ENCODE peak calls at places on chromosomes 3 and 15, in six cellular contexts. M is H9; Q is coronary artery; L is endodermal cell; U is CD4-positive, alpha-beta T cell; A is adrenal gland. S is an unnamed sample.

GRCh38 chr3:50587373-50587772 is 18.1 kb downstream of the HEMK1 start:
- DNase-seq in Q (no peak), A (no peak), U (no peak), M (no peak), L (no peak), S (no peak)

GRCh38 chr3:126337980-126338651 is 19.1 kb downstream of the KLF15 start:
- DNase-seq in Q (peak; percentile 52), A (peak; percentile 13), L (peak; percentile 31), M (no peak), U (no peak), S (no peak)

GRCh38 chr3:62149962-62150361 is 223.4 kb downstream of the FEZF2 start:
- DNase-seq in M (no peak), L (no peak), U (no peak), Q (no peak), A (no peak), S (no peak)

GRCh38 chr3:159144891-159145290 is 343.0 kb downstream of the MFSD1 start:
- DNase-seq in Q (no peak), M (no peak), A (no peak), U (no peak), L (no peak), S (no peak)

GRCh38 chr15:68626739-68627138 is 47.9 kb downstream of the CORO2B start:
- DNase-seq in Q (no peak), A (no peak), M (no peak), L (no peak), U (no peak), S (peak; percentile 48)

GRCh38 chr3:158845748-158846350 is 44.0 kb downstream of the MFSD1 start:
- DNase-seq in Q (no peak), L (no peak), M (no peak), U (peak; percentile 5), A (no peak), S (peak; percentile 64)

GRCh38 chr15:60945196-60945595 is 283.9 kb downstream of the RORA start:
- DNase-seq in U (no peak), L (no peak), M (no peak), Q (peak; percentile 81), A (peak; percentile 71), S (no peak)

GRCh38 chr15:41241251-41241964 is 10.3 kb downstream of the CHP1 start:
- DNase-seq in L (no peak), U (no peak), Q (no peak), M (no peak), A (no peak), S (no peak)

GRCh38 chr3:115071611-115072010 is 75.5 kb downstream of the ZBTB20 start:
- DNase-seq in U (no peak), L (no peak), A (no peak), Q (no peak), M (no peak), S (no peak)

GRCh38 chr15:93418566-93418965 is 329.6 kb upstream of the RGMA start:
- DNase-seq in M (no peak), A (no peak), L (peak; percentile 78), U (no peak), Q (no peak), S (no peak)

GRCh38 chr3:114379266-114379665 is 85.4 kb downstream of the TIGIT start:
- DNase-seq in U (no peak), Q (no peak), M (no peak), L (no peak), A (no peak), S (no peak)

GRCh38 chr15:63402498-63403253 is 21.0 kb upstream of the CA12 start:
- DNase-seq in Q (no peak), A (no peak), U (no peak), L (no peak), M (no peak), S (peak; percentile 53)

GRCh38 chr3:48013288-48013980 is 2.8 kb downstream of the MAP4 start:
- DNase-seq in A (no peak), U (no peak), L (no peak), Q (no peak), M (no peak), S (peak; percentile 20)

GRCh38 chr3:161372321-161373260 is 1.3 kb upstream of the SPTSSB start:
- DNase-seq in A (no peak), M (peak; percentile 73), Q (no peak), L (peak; percentile 81), U (no peak), S (peak; percentile 38)

GRCh38 chr3:113136071-113136470 is 75.3 kb upstream of the BOC start:
- DNase-seq in U (no peak), Q (no peak), L (no peak), A (no peak), M (no peak), S (peak; percentile 36)

GRCh38 chr3:23648326-23648964 is 157.3 kb upstream of the UBE2E1 start:
- DNase-seq in A (no peak), U (no peak), Q (no peak), L (no peak), M (no peak), S (no peak)

GRCh38 chr3:81829946-81830345 is 68.5 kb upstream of the GBE1 start:
- DNase-seq in U (no peak), Q (no peak), L (no peak), A (no peak), M (no peak), S (no peak)

GRCh38 chr3:169998668-169999131 is 32.1 kb downstream of the SEC62 start:
- DNase-seq in U (no peak), M (no peak), Q (no peak), L (no peak), A (no peak), S (peak; percentile 17)

GRCh38 chr3:166829896-166830295 is 550.2 kb downstream of the ZBBX start:
- DNase-seq in L (no peak), A (no peak), Q (no peak), M (no peak), U (no peak), S (peak; percentile 12)

GRCh38 chr15:32936283-32936918 is 218.6 kb downstream of the GREM1 start:
- DNase-seq in A (no peak), M (no peak), Q (no peak), L (no peak), U (no peak), S (peak; percentile 8)

GRCh38 chr3:13495921-13496723 is 16.0 kb downstream of the HDAC11 start:
- DNase-seq in U (peak; percentile 62), A (peak; percentile 68), L (peak; percentile 93), Q (no peak), M (peak; percentile 84), S (peak; percentile 53)

GRCh38 chr3:24854748-24855147 is 360.1 kb upstream of the THRB start:
- DNase-seq in Q (no peak), A (no peak), L (no peak), U (no peak), M (no peak), S (no peak)

GRCh38 chr3:24850245-24850644 is 355.6 kb upstream of the THRB start:
- DNase-seq in L (no peak), U (no peak), M (no peak), A (no peak), Q (no peak), S (no peak)

GRCh38 chr3:24857945-24858344 is 363.3 kb upstream of the THRB start:
- DNase-seq in Q (no peak), L (no peak), U (no peak), A (no peak), M (no peak), S (no peak)

DNA sequence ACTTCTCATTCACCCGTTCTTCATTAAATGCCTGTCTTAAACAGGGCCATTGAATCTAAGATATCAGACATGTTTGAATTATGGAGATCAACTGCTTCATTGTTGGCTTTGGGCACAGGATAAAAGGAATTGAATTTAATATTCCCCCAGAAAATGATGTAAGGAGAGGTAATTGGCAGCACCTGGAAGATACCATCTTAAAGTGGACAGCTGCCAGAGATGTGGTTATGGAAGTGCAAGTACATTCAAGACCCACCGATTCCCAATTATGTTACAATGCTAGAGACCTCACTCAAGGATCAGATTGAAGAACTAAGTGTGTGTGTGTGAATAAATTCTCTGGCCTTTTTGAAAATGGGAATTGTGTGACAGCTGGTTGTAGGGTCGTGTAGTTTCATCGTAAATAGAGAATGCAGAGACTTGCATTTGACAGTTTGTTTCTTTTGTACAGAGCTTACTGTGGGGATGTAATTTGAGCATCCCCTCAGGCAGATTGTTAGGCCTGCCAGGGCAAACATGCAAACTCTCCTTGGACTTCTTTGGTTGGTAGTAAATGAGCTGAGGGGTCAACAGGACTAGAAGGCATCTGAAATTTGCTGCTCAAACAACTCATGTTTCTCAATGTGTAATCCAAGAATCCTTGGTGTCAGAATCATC is 359.2 kb upstream of the THRB start:
- DNase-seq in L (no peak), A (no peak), M (no peak), U (no peak), Q (no peak), S (no peak)
- TF ChIP-seq CTCF in L (no peak), A (no peak), M (no peak), U (no peak), Q (no peak), S (no peak)

DNA sequence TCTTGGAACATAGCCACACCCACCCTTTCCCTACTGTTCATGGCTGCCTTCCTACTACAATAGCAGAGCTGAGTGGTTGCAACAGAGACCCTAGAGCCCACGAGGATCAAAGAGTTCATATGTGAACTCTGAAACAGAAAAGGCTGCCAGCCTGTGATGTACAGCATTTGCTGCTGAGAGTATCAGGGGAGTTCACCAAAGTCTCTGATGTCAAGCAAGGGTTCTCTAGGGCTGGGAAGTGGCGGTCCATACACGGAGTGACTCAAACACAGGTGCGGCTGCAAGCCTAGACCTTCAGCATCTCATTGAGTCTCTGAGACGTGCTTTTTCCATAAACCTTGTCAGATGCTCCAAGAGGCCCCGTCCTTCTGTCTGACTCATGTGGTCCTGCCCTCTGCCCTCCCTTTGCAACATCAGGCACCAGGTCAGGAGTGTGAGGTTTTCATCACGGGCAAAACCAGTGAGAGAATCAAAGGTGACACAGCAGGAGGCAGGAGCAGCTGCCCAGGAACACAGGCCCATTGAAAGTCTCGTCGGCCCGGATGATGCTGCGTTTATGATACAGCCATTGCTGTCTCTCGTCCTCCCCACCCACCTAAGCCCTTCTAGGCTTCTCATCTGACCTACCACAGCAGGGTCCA is 42.9 kb downstream of the PCSK6 start:
- DNase-seq in A (no peak), L (peak; percentile 20), M (no peak), Q (peak; percentile 72), U (no peak), S (no peak)
- H3K27ac ChIP-seq in A (no peak overlapping the region), L (no peak overlapping the region), M (no peak overlapping the region), Q (peak overlapping the region; percentile 37), U (no peak overlapping the region), S (no peak overlapping the region)

GRCh38 chr3:120349819-120350125 is 618 bp upstream of the LRRC58 start:
- DNase-seq in M (no peak), Q (no peak), A (no peak), U (no peak), L (no peak), S (peak; percentile 5)

GRCh38 chr3:120348065-120348980 is 831 bp downstream of the LRRC58 start:
- DNase-seq in L (no peak), U (peak; percentile 55), A (no peak), M (peak; percentile 78), Q (no peak), S (peak; percentile 36)

GRCh38 chr3:120350431-120350941 is 1.3 kb upstream of the LRRC58 start:
- DNase-seq in Q (no peak), M (no peak), U (no peak), A (peak; percentile 45), L (no peak), S (peak; percentile 59)

GRCh38 chr3:120352017-120352416 is 2.9 kb upstream of the LRRC58 start:
- DNase-seq in Q (no peak), M (no peak), U (no peak), A (no peak), L (no peak), S (no peak)

GRCh38 chr3:120348981-120349818 is at the start of gene LRRC58:
- DNase-seq in Q (peak; percentile 95), M (peak; percentile 76), L (peak; percentile 91), U (peak; percentile 85), A (peak; percentile 93), S (peak; percentile 86)
- TF ChIP-seq CTCF in Q (peak; percentile 17), M (peak; percentile 43), L (peak; percentile 60), U (peak; percentile 45), A (no peak), S (peak; percentile 46)

GRCh38 chr3:106850429-106850828 is 526.8 kb upstream of the CCDC54 start:
- DNase-seq in A (no peak), U (no peak), Q (no peak), M (no peak), L (no peak), S (no peak)
- H3K27ac ChIP-seq in A (no peak overlapping the region), U (no peak overlapping the region), Q (no peak overlapping the region), M (no peak overlapping the region), L (no peak overlapping the region), S (no peak overlapping the region)

S was measured in RWPE1.